ENCODE peak calls at places on chromosome 2, in seven cellular contexts. K, B, A, V, Y, U and J are unnamed samples.

GRCh38 chr2:203830294-203831055 is 37.1 kb upstream of the CTLA4 start:
- DNase-seq in A (no peak), V (no peak), K (no peak), B (no peak), U (no peak), Y (no peak), J (no peak)

GRCh38 chr2:113324684-113325160 is 46.0 kb upstream of the PAX8 start:
- DNase-seq in A (peak), K (no peak), B (peak), U (peak), Y (peak), V (peak), J (peak)

GRCh38 chr2:179571141-179571713 is 290.2 kb downstream of the ZNF385B start:
- DNase-seq in U (no peak), K (no peak), B (no peak), Y (no peak), A (no peak), V (no peak), J (no peak)

GRCh38 chr2:196331143-196331542 is 159.8 kb upstream of the STK17B start:
- DNase-seq in K (no peak), B (peak), A (peak), V (peak), U (no peak), Y (peak), J (no peak)

GRCh38 chr2:54871457-54872103 is 148.1 kb downstream of the EML6 start:
- DNase-seq in U (peak), Y (no peak), V (no peak), K (no peak), B (peak), A (peak), J (no peak)

GRCh38 chr2:100954044-100954420 is 48.1 kb upstream of the RPL31 start:
- DNase-seq in A (no peak), Y (no peak), K (no peak), B (no peak), U (no peak), V (no peak), J (no peak)

GRCh38 chr2:217843353-217843752 is 159.4 kb downstream of the TNS1 start:
- DNase-seq in V (no peak), A (no peak), U (no peak), B (no peak), K (no peak), Y (no peak), J (no peak)

GRCh38 chr2:127149384-127149783 is 42.4 kb upstream of the BIN1 start:
- DNase-seq in Y (no peak), A (peak), K (no peak), U (no peak), B (peak), V (no peak), J (no peak)

GRCh38 chr2:27071277-27071989 is at the start of gene OST4:
- DNase-seq in K (peak), A (peak), Y (peak), V (peak), B (peak), U (peak), J (peak)

GRCh38 chr2:181738483-181739015 is 58.2 kb upstream of the NEUROD1 start:
- DNase-seq in K (no peak), U (no peak), A (no peak), Y (no peak), V (no peak), B (no peak), J (no peak)

GRCh38 chr2:88880441-88880953 is 189.0 kb downstream of the RPIA start:
- DNase-seq in V (peak), Y (peak), K (no peak), A (peak), B (peak), U (peak), J (no peak)

GRCh38 chr2:236745420-236746210 is 176.0 kb downstream of the ACKR3 start:
- DNase-seq in U (peak), V (no peak), A (peak), Y (no peak), B (peak), K (no peak), J (peak)

GRCh38 chr2:116716444-116716843 is 1098.0 kb upstream of the DDX18 start:
- DNase-seq in A (no peak), V (no peak), Y (no peak), B (no peak), U (no peak), K (no peak), J (no peak)

GRCh38 chr2:151114934-151115333 is 146.7 kb downstream of the RBM43 start:
- DNase-seq in U (no peak), B (no peak), K (no peak), A (no peak), Y (no peak), V (no peak), J (no peak)

GRCh38 chr2:187377335-187377734 is 70.7 kb downstream of the CALCRL start:
- DNase-seq in V (no peak), Y (no peak), U (no peak), A (no peak), K (no peak), B (no peak), J (no peak)

GRCh38 chr2:69123182-69123581 is 110.2 kb downstream of the ANTXR1 start:
- DNase-seq in V (no peak), Y (no peak), U (no peak), A (no peak), B (peak), K (no peak), J (no peak)

GRCh38 chr2:27584597-27584996 is 1.8 kb downstream of the ZNF512 start:
- DNase-seq in B (no peak), A (no peak), Y (no peak), V (no peak), K (no peak), U (no peak), J (no peak)

GRCh38 chr2:236644502-236644911 is 74.9 kb downstream of the ACKR3 start:
- DNase-seq in A (no peak), Y (no peak), K (no peak), B (no peak), V (no peak), U (no peak), J (peak)

GRCh38 chr2:59176737-59177136 is 935.6 kb upstream of the FANCL start:
- DNase-seq in B (no peak), Y (no peak), K (no peak), U (no peak), V (no peak), A (no peak), J (no peak)

GRCh38 chr2:187215576-187216240 is 232.3 kb downstream of the CALCRL start:
- DNase-seq in V (no peak), Y (no peak), A (peak), U (no peak), B (no peak), K (no peak), J (no peak)